ENCODE peak calls at places on chromosomes 6 and 20, in ten cellular contexts. One of them, this sample, is unnamed.

GRCh38 chr20:20755674-20756319 is 43.4 kb upstream of the RALGAPA2 start:
- DNase-seq in cardiac muscle cell: no peak
- DNase-seq in IMR-90: no peak
- DNase-seq in CD8-positive, alpha-beta T cell: no peak
- DNase-seq in CD4-positive, alpha-beta T cell: no peak
- DNase-seq in neural progenitor cell: no peak
- DNase-seq in stomach: no peak
- DNase-seq in BE2C: no peak
- DNase-seq in endodermal cell: no peak
- DNase-seq in esophagus squamous epithelium: no peak
- DNase-seq in this sample: no peak

GRCh38 chr20:53755733-53756523 is 162.3 kb upstream of the ZNF217 start:
- DNase-seq in IMR-90: no peak
- DNase-seq in BE2C: no peak
- DNase-seq in CD4-positive, alpha-beta T cell: no peak
- DNase-seq in CD8-positive, alpha-beta T cell: no peak
- DNase-seq in endodermal cell: no peak
- DNase-seq in stomach: no peak
- DNase-seq in neural progenitor cell: no peak
- DNase-seq in cardiac muscle cell: no peak
- DNase-seq in esophagus squamous epithelium: no peak
- DNase-seq in this sample: no peak

GRCh38 chr6:55265409-55266114 is 61.7 kb upstream of the GFRAL start:
- DNase-seq in endodermal cell: no peak
- DNase-seq in CD4-positive, alpha-beta T cell: no peak
- DNase-seq in IMR-90: no peak
- DNase-seq in CD8-positive, alpha-beta T cell: no peak
- DNase-seq in cardiac muscle cell: no peak
- DNase-seq in neural progenitor cell: no peak
- DNase-seq in BE2C: no peak
- DNase-seq in esophagus squamous epithelium: no peak
- DNase-seq in stomach: no peak
- DNase-seq in this sample: no peak

GRCh38 chr6:163588211-163588919 is 173.8 kb downstream of the QKI start:
- DNase-seq in CD4-positive, alpha-beta T cell: no peak
- DNase-seq in esophagus squamous epithelium: no peak
- DNase-seq in BE2C: peak; percentile 29
- DNase-seq in IMR-90: peak; percentile 74
- DNase-seq in CD8-positive, alpha-beta T cell: no peak
- DNase-seq in cardiac muscle cell: peak; percentile 41
- DNase-seq in stomach: no peak
- DNase-seq in endodermal cell: no peak
- DNase-seq in neural progenitor cell: no peak
- DNase-seq in this sample: no peak

GRCh38 chr6:111259089-111259831 is 172.0 kb downstream of the SLC16A10 start:
- DNase-seq in BE2C: peak; percentile 98
- DNase-seq in endodermal cell: peak; percentile 99
- DNase-seq in neural progenitor cell: peak; percentile 99
- DNase-seq in esophagus squamous epithelium: peak; percentile 94
- DNase-seq in CD8-positive, alpha-beta T cell: peak; percentile 99
- DNase-seq in IMR-90: peak; percentile 99
- DNase-seq in stomach: peak; percentile 100
- DNase-seq in cardiac muscle cell: peak; percentile 100
- DNase-seq in CD4-positive, alpha-beta T cell: peak; percentile 98
- DNase-seq in this sample: peak; percentile 100

GRCh38 chr6:20096506-20096905 is 115.8 kb downstream of the MBOAT1 start:
- DNase-seq in esophagus squamous epithelium: no peak
- DNase-seq in IMR-90: no peak
- DNase-seq in endodermal cell: no peak
- DNase-seq in stomach: no peak
- DNase-seq in cardiac muscle cell: no peak
- DNase-seq in neural progenitor cell: no peak
- DNase-seq in CD4-positive, alpha-beta T cell: no peak
- DNase-seq in BE2C: no peak
- DNase-seq in CD8-positive, alpha-beta T cell: no peak
- DNase-seq in this sample: no peak

GRCh38 chr6:3316818-3317217 is 58.1 kb downstream of the PSMG4 start:
- DNase-seq in CD4-positive, alpha-beta T cell: no peak
- DNase-seq in endodermal cell: peak; percentile 28
- DNase-seq in cardiac muscle cell: no peak
- DNase-seq in IMR-90: no peak
- DNase-seq in stomach: no peak
- DNase-seq in esophagus squamous epithelium: no peak
- DNase-seq in CD8-positive, alpha-beta T cell: no peak
- DNase-seq in neural progenitor cell: no peak
- DNase-seq in BE2C: no peak
- DNase-seq in this sample: no peak

GRCh38 chr20:62741701-62742491 is 33.3 kb downstream of the NTSR1 start:
- DNase-seq in IMR-90: no peak
- DNase-seq in stomach: no peak
- DNase-seq in CD4-positive, alpha-beta T cell: no peak
- DNase-seq in BE2C: no peak
- DNase-seq in endodermal cell: no peak
- DNase-seq in cardiac muscle cell: no peak
- DNase-seq in CD8-positive, alpha-beta T cell: no peak
- DNase-seq in neural progenitor cell: no peak
- DNase-seq in esophagus squamous epithelium: no peak
- DNase-seq in this sample: peak; percentile 16

GRCh38 chr6:20746024-20746423 is 211.8 kb downstream of the CDKAL1 start:
- DNase-seq in stomach: no peak
- DNase-seq in endodermal cell: no peak
- DNase-seq in IMR-90: no peak
- DNase-seq in esophagus squamous epithelium: no peak
- DNase-seq in cardiac muscle cell: no peak
- DNase-seq in neural progenitor cell: no peak
- DNase-seq in BE2C: no peak
- DNase-seq in CD8-positive, alpha-beta T cell: no peak
- DNase-seq in CD4-positive, alpha-beta T cell: no peak
- DNase-seq in this sample: no peak

GRCh38 chr6:42243046-42243445 is 25.4 kb upstream of the MRPS10 start:
- DNase-seq in neural progenitor cell: no peak
- DNase-seq in IMR-90: no peak
- DNase-seq in BE2C: no peak
- DNase-seq in stomach: no peak
- DNase-seq in CD8-positive, alpha-beta T cell: no peak
- DNase-seq in endodermal cell: no peak
- DNase-seq in cardiac muscle cell: no peak
- DNase-seq in esophagus squamous epithelium: no peak
- DNase-seq in CD4-positive, alpha-beta T cell: no peak
- DNase-seq in this sample: no peak

GRCh38 chr20:51387125-51387865 is 155.2 kb downstream of the NFATC2 start:
- DNase-seq in esophagus squamous epithelium: no peak
- DNase-seq in BE2C: no peak
- DNase-seq in neural progenitor cell: peak; percentile 34
- DNase-seq in CD4-positive, alpha-beta T cell: no peak
- DNase-seq in CD8-positive, alpha-beta T cell: no peak
- DNase-seq in stomach: no peak
- DNase-seq in cardiac muscle cell: no peak
- DNase-seq in endodermal cell: peak; percentile 80
- DNase-seq in IMR-90: peak; percentile 43
- DNase-seq in this sample: no peak

GRCh38 chr6:6057442-6058053 is 50.8 kb upstream of the NRN1 start:
- DNase-seq in CD8-positive, alpha-beta T cell: no peak
- DNase-seq in neural progenitor cell: peak; percentile 57
- DNase-seq in cardiac muscle cell: peak; percentile 48
- DNase-seq in esophagus squamous epithelium: no peak
- DNase-seq in BE2C: no peak
- DNase-seq in endodermal cell: no peak
- DNase-seq in IMR-90: no peak
- DNase-seq in stomach: no peak
- DNase-seq in CD4-positive, alpha-beta T cell: no peak
- DNase-seq in this sample: no peak

GRCh38 chr20:22371843-22372242 is 212.5 kb downstream of the FOXA2 start:
- DNase-seq in endodermal cell: no peak
- DNase-seq in cardiac muscle cell: no peak
- DNase-seq in BE2C: no peak
- DNase-seq in IMR-90: no peak
- DNase-seq in CD8-positive, alpha-beta T cell: no peak
- DNase-seq in CD4-positive, alpha-beta T cell: no peak
- DNase-seq in stomach: no peak
- DNase-seq in neural progenitor cell: no peak
- DNase-seq in esophagus squamous epithelium: no peak
- DNase-seq in this sample: no peak

GRCh38 chr6:96755096-96755495 is 82.2 kb downstream of the GPR63 start:
- DNase-seq in endodermal cell: no peak
- DNase-seq in CD4-positive, alpha-beta T cell: no peak
- DNase-seq in cardiac muscle cell: no peak
- DNase-seq in BE2C: no peak
- DNase-seq in neural progenitor cell: no peak
- DNase-seq in IMR-90: no peak
- DNase-seq in esophagus squamous epithelium: no peak
- DNase-seq in CD8-positive, alpha-beta T cell: no peak
- DNase-seq in stomach: no peak
- DNase-seq in this sample: no peak

GRCh38 chr20:56004611-56005388 is 519 bp downstream of the CBLN4 start:
- DNase-seq in cardiac muscle cell: no peak
- DNase-seq in endodermal cell: peak; percentile 57
- DNase-seq in IMR-90: no peak
- DNase-seq in CD4-positive, alpha-beta T cell: no peak
- DNase-seq in BE2C: no peak
- DNase-seq in CD8-positive, alpha-beta T cell: no peak
- DNase-seq in stomach: no peak
- DNase-seq in neural progenitor cell: peak; percentile 36
- DNase-seq in esophagus squamous epithelium: no peak
- DNase-seq in this sample: peak; percentile 72
- H3K9me3 ChIP-seq in cardiac muscle cell: no peaks in the 10 kb centered on the region
- H3K9me3 ChIP-seq in endodermal cell: peaks cover 72% of the 10 kb centered on the region
- H3K9me3 ChIP-seq in IMR-90: peaks cover 31% of the 10 kb centered on the region
- H3K9me3 ChIP-seq in CD4-positive, alpha-beta T cell: no peaks in the 10 kb centered on the region
- H3K9me3 ChIP-seq in BE2C: no peaks in the 10 kb centered on the region
- H3K9me3 ChIP-seq in CD8-positive, alpha-beta T cell: no peaks in the 10 kb centered on the region
- H3K9me3 ChIP-seq in stomach: no peaks in the 10 kb centered on the region
- H3K9me3 ChIP-seq in neural progenitor cell: peaks cover 6% of the 10 kb centered on the region
- H3K9me3 ChIP-seq in esophagus squamous epithelium: no peaks in the 10 kb centered on the region
- H3K9me3 ChIP-seq in this sample: no peaks in the 10 kb centered on the region

GRCh38 chr20:34299925-34300806 is 3.0 kb downstream of the AHCY start:
- DNase-seq in endodermal cell: no peak
- DNase-seq in neural progenitor cell: no peak
- DNase-seq in BE2C: no peak
- DNase-seq in IMR-90: peak; percentile 44
- DNase-seq in cardiac muscle cell: no peak
- DNase-seq in CD4-positive, alpha-beta T cell: no peak
- DNase-seq in CD8-positive, alpha-beta T cell: no peak
- DNase-seq in stomach: no peak
- DNase-seq in esophagus squamous epithelium: no peak
- DNase-seq in this sample: peak; percentile 49

GRCh38 chr20:34301587-34302311 is 1.4 kb downstream of the AHCY start:
- DNase-seq in stomach: no peak
- DNase-seq in endodermal cell: no peak
- DNase-seq in neural progenitor cell: no peak
- DNase-seq in cardiac muscle cell: no peak
- DNase-seq in esophagus squamous epithelium: no peak
- DNase-seq in IMR-90: no peak
- DNase-seq in CD8-positive, alpha-beta T cell: no peak
- DNase-seq in BE2C: no peak
- DNase-seq in CD4-positive, alpha-beta T cell: no peak
- DNase-seq in this sample: no peak

GRCh38 chr20:34302723-34303528 is at the start of gene AHCY:
- DNase-seq in BE2C: peak; percentile 98
- DNase-seq in IMR-90: peak; percentile 95
- DNase-seq in CD4-positive, alpha-beta T cell: peak; percentile 87
- DNase-seq in cardiac muscle cell: peak; percentile 98
- DNase-seq in stomach: peak; percentile 98
- DNase-seq in CD8-positive, alpha-beta T cell: peak; percentile 84
- DNase-seq in endodermal cell: peak; percentile 99
- DNase-seq in neural progenitor cell: peak; percentile 98
- DNase-seq in esophagus squamous epithelium: peak; percentile 84
- DNase-seq in this sample: peak; percentile 99

GRCh38 chr20:34300809-34301586 is 2.2 kb downstream of the AHCY start:
- DNase-seq in BE2C: peak; percentile 22
- DNase-seq in cardiac muscle cell: no peak
- DNase-seq in neural progenitor cell: no peak
- DNase-seq in IMR-90: no peak
- DNase-seq in endodermal cell: peak; percentile 60
- DNase-seq in CD8-positive, alpha-beta T cell: no peak
- DNase-seq in stomach: no peak
- DNase-seq in esophagus squamous epithelium: no peak
- DNase-seq in CD4-positive, alpha-beta T cell: no peak
- DNase-seq in this sample: no peak

GRCh38 chr20:34302312-34302722 is 838 bp downstream of the AHCY start:
- DNase-seq in IMR-90: peak; percentile 47
- DNase-seq in endodermal cell: no peak
- DNase-seq in neural progenitor cell: peak; percentile 6
- DNase-seq in CD4-positive, alpha-beta T cell: no peak
- DNase-seq in cardiac muscle cell: peak; percentile 27
- DNase-seq in esophagus squamous epithelium: no peak
- DNase-seq in CD8-positive, alpha-beta T cell: no peak
- DNase-seq in stomach: no peak
- DNase-seq in BE2C: no peak
- DNase-seq in this sample: no peak
- TF ChIP-seq CTCF in IMR-90: no peak
- TF ChIP-seq CTCF in endodermal cell: peak; percentile 70
- TF ChIP-seq CTCF in neural progenitor cell: peak; percentile 32
- TF ChIP-seq CTCF in CD4-positive, alpha-beta T cell: no peak
- TF ChIP-seq CTCF in cardiac muscle cell: peak; percentile 9
- TF ChIP-seq CTCF in esophagus squamous epithelium: no peak
- TF ChIP-seq CTCF in CD8-positive, alpha-beta T cell: peak; percentile 52
- TF ChIP-seq CTCF in stomach: no peak
- TF ChIP-seq CTCF in BE2C: no peak
- TF ChIP-seq CTCF in this sample: no peak

DNA sequence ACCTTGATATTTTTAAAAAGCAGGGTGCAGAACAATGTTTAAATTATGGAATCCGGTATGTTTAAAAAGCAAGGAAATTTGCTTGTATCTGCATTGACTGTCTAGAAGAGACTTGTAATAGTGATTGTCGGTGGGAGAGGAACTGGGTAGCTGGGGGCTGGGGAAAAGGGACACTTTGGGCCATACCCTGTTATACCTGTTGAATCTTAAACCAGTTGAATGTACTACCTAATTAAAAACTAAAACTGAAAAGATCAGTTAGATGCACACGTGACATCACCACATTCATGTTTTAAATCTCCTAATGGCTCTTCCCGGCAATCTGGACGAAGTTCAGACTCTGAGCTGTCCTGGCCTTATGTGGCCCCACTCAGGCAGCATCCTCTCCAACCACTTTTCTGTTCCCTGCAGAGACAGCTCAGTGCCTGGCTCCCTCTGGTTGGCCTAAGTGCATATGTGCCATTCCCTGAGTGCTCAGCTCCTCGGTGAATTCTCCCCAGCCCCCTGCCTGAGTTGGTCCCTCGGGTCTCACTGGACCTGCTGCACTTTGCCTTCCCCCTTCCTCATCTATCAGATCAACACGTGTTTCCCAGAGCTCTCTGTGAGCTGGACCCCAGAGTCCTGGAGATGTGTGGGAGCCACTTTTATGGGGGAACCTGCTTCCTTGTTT is 36.3 kb downstream of the SLC52A3 start:
- DNase-seq in cardiac muscle cell: no peak
- DNase-seq in CD4-positive, alpha-beta T cell: no peak
- DNase-seq in endodermal cell: no peak
- DNase-seq in neural progenitor cell: no peak
- DNase-seq in BE2C: no peak
- DNase-seq in IMR-90: no peak
- DNase-seq in stomach: no peak
- DNase-seq in CD8-positive, alpha-beta T cell: no peak
- DNase-seq in esophagus squamous epithelium: no peak
- DNase-seq in this sample: no peak
- H3K27me3 ChIP-seq in cardiac muscle cell: peaks cover 10% of the 10 kb centered on the region
- H3K27me3 ChIP-seq in CD4-positive, alpha-beta T cell: peaks cover 18% of the 10 kb centered on the region
- H3K27me3 ChIP-seq in endodermal cell: peaks cover 10% of the 10 kb centered on the region
- H3K27me3 ChIP-seq in neural progenitor cell: peaks cover 28% of the 10 kb centered on the region
- H3K27me3 ChIP-seq in BE2C: no peaks in the 10 kb centered on the region
- H3K27me3 ChIP-seq in IMR-90: peaks cover 29% of the 10 kb centered on the region
- H3K27me3 ChIP-seq in stomach: peaks cover 4% of the 10 kb centered on the region
- H3K27me3 ChIP-seq in CD8-positive, alpha-beta T cell: peaks cover 4% of the 10 kb centered on the region
- H3K27me3 ChIP-seq in esophagus squamous epithelium: peaks cover 52% of the 10 kb centered on the region
- H3K27me3 ChIP-seq in this sample: peaks cover 17% of the 10 kb centered on the region

GRCh38 chr20:45105317-45105716 is 4.4 kb upstream of the KCNS1 start:
- DNase-seq in BE2C: no peak
- DNase-seq in cardiac muscle cell: no peak
- DNase-seq in stomach: no peak
- DNase-seq in CD8-positive, alpha-beta T cell: no peak
- DNase-seq in IMR-90: no peak
- DNase-seq in endodermal cell: no peak
- DNase-seq in neural progenitor cell: no peak
- DNase-seq in esophagus squamous epithelium: no peak
- DNase-seq in CD4-positive, alpha-beta T cell: no peak
- DNase-seq in this sample: no peak
- H3K9me3 ChIP-seq in BE2C: no peaks in the 10 kb centered on the region
- H3K9me3 ChIP-seq in cardiac muscle cell: no peaks in the 10 kb centered on the region
- H3K9me3 ChIP-seq in stomach: no peaks in the 10 kb centered on the region
- H3K9me3 ChIP-seq in CD8-positive, alpha-beta T cell: no peaks in the 10 kb centered on the region
- H3K9me3 ChIP-seq in IMR-90: no peaks in the 10 kb centered on the region
- H3K9me3 ChIP-seq in endodermal cell: no peaks in the 10 kb centered on the region
- H3K9me3 ChIP-seq in neural progenitor cell: no peaks in the 10 kb centered on the region
- H3K9me3 ChIP-seq in esophagus squamous epithelium: no peaks in the 10 kb centered on the region
- H3K9me3 ChIP-seq in CD4-positive, alpha-beta T cell: no peaks in the 10 kb centered on the region
- H3K9me3 ChIP-seq in this sample: no peaks in the 10 kb centered on the region